ENCODE peak calls at places on chromosomes 13 and 19, in nine cellular contexts. L is naive thymus-derived CD8-positive, alpha-beta T cell; M is activated naive CD4-positive, alpha-beta T cell treated with Interleukin-2 at 50 U/mL for 16 hours; R is non-pigmented ciliary epithelial cell; O is GM19239; V is endothelial cell; G is ELR; I is nephron progenitor cell; N is substantia nigra. J is an unnamed sample.

GRCh38 chr19:5681446-5682292 is 842 bp downstream of the HSD11B1L start:
- DNase-seq in L (no peak), M (no peak), R (no peak), O (no peak), V (no peak), G (no peak), I (no peak), N (no peak), J (no peak)

GRCh38 chr19:43784981-43785808 is 4.4 kb upstream of the KCNN4 start:
- DNase-seq in L (peak), M (peak), R (no peak), O (no peak), V (peak), G (peak), I (peak), N (peak), J (peak)

GRCh38 chr13:40061466-40062450 is 406.3 kb downstream of the COG6 start:
- DNase-seq in L (no peak), M (no peak), R (no peak), O (no peak), V (no peak), G (peak), I (no peak), N (no peak), J (no peak)

GRCh38 chr19:45478454-45479238 is 10.8 kb downstream of the FOSB start:
- DNase-seq in L (peak), M (peak), R (peak), O (peak), V (peak), G (peak), I (peak), N (peak), J (peak)

GRCh38 chr13:36857273-36857672 is 38.3 kb downstream of the RFXAP start:
- DNase-seq in L (no peak), M (no peak), R (no peak), O (no peak), V (no peak), G (no peak), I (no peak), N (no peak), J (no peak)

GRCh38 chr19:47158879-47159509 is 28.4 kb downstream of the SAE1 start:
- DNase-seq in L (peak), M (peak), R (no peak), O (no peak), V (no peak), G (peak), I (no peak), N (no peak), J (no peak)

GRCh38 chr13:32246468-32246867 is 68.7 kb downstream of the ZAR1L start:
- DNase-seq in L (peak), M (peak), R (peak), O (peak), V (peak), G (peak), I (peak), N (no peak), J (peak)

GRCh38 chr19:1261863-1262686 is 7.1 kb upstream of the CIRBP start:
- DNase-seq in L (no peak), M (peak), R (no peak), O (no peak), V (no peak), G (peak), I (no peak), N (no peak), J (no peak)

GRCh38 chr13:72164811-72165210 is 297.8 kb upstream of the DACH1 start:
- DNase-seq in L (no peak), M (no peak), R (no peak), O (no peak), V (no peak), G (no peak), I (no peak), N (no peak), J (no peak)

GRCh38 chr13:30580852-30581502 is 36.7 kb upstream of the USPL1 start:
- DNase-seq in L (no peak), M (no peak), R (no peak), O (no peak), V (no peak), G (no peak), I (no peak), N (no peak), J (no peak)

GRCh38 chr19:3365447-3366103 is 808 bp upstream of the NFIC start:
- DNase-seq in L (no peak), M (no peak), R (no peak), O (no peak), V (no peak), G (peak), I (no peak), N (peak), J (peak)